ENCODE peak calls at places on chromosome 7, in six cellular contexts. J is NCI-H460, N is putamen, C is GM13976, B is endothelial cell, H is NCI-H446. Y is an unnamed sample.

GRCh38 chr7:4132221-4132620 is 549.9 kb upstream of the FOXK1 start:
- DNase-seq in J (no peak), N (no peak), C (no peak), H (no peak), B (no peak), Y (no peak)

GRCh38 chr7:155860840-155861479 is 48.7 kb upstream of the SHH start:
- DNase-seq in N (no peak), J (no peak), B (no peak), H (no peak), C (no peak), Y (no peak)

GRCh38 chr7:130189281-130189782 is 15.9 kb downstream of the TMEM209 start:
- DNase-seq in C (no peak), H (no peak), B (no peak), N (no peak), J (peak), Y (no peak)

GRCh38 chr7:154953006-154953684 is 49.8 kb downstream of the PAXIP1 start:
- DNase-seq in C (peak), J (peak), H (no peak), B (peak), N (no peak), Y (peak)

GRCh38 chr7:28490831-28491230 is 78.5 kb downstream of the CREB5 start:
- DNase-seq in J (no peak), H (no peak), C (no peak), B (no peak), N (no peak), Y (no peak)

GRCh38 chr7:3234051-3234450 is 67.0 kb upstream of the SDK1 start:
- DNase-seq in C (no peak), J (no peak), B (no peak), N (no peak), H (no peak), Y (no peak)

GRCh38 chr7:30932562-30932961 is 20.9 kb downstream of the AQP1 start:
- DNase-seq in J (no peak), B (no peak), H (no peak), C (peak), N (no peak), Y (peak)

GRCh38 chr7:55481126-55481525 is 91.2 kb downstream of the VOPP1 start:
- DNase-seq in B (no peak), C (no peak), N (no peak), H (no peak), J (no peak), Y (peak)

GRCh38 chr7:100943693-100944092 is 5.6 kb upstream of the MUC3A start:
- DNase-seq in H (no peak), B (no peak), C (no peak), J (no peak), N (no peak), Y (no peak)

GRCh38 chr7:78153285-78153684 is 354.7 kb downstream of the PHTF2 start:
- DNase-seq in H (peak), C (no peak), B (no peak), N (no peak), J (no peak), Y (no peak)

GRCh38 chr7:91137969-91138368 is 126.3 kb upstream of the FZD1 start:
- DNase-seq in H (no peak), C (no peak), J (no peak), B (no peak), N (no peak), Y (no peak)

GRCh38 chr7:27143950-27144798 is 693 bp upstream of the HOXA5 start:
- DNase-seq in N (no peak), J (no peak), C (peak), B (no peak), H (no peak), Y (no peak)

GRCh38 chr7:2853147-2853546 is 9.0 kb upstream of the GNA12 start:
- DNase-seq in C (no peak), N (no peak), J (no peak), H (no peak), B (no peak), Y (no peak)

GRCh38 chr7:139619367-139619657 is 95.8 kb downstream of the CLEC2L start:
- DNase-seq in C (no peak), N (no peak), H (no peak), J (no peak), B (no peak), Y (no peak)

GRCh38 chr7:50121269-50121668 is 28.2 kb upstream of the ZPBP start:
- DNase-seq in H (no peak), C (no peak), B (no peak), J (no peak), N (no peak), Y (no peak)

GRCh38 chr7:140904081-140904480 is 20.6 kb downstream of the BRAF start:
- DNase-seq in C (no peak), J (no peak), B (no peak), N (no peak), H (no peak), Y (no peak)

GRCh38 chr7:59986-60675 is 132.2 kb upstream of the FAM20C start:
- DNase-seq in J (no peak), C (no peak), N (no peak), B (no peak), H (no peak), Y (no peak)

GRCh38 chr7:118003438-118003837 is 130.2 kb upstream of the CTTNBP2 start:
- DNase-seq in H (no peak), J (no peak), C (no peak), B (no peak), N (no peak), Y (no peak)

GRCh38 chr7:30700941-30701340 is 18.7 kb upstream of the CRHR2 start:
- DNase-seq in C (no peak), N (no peak), B (no peak), J (no peak), H (no peak), Y (no peak)

GRCh38 chr7:138460176-138460648 is at the start of gene TRIM24:
- DNase-seq in N (no peak), J (no peak), C (no peak), H (no peak), B (no peak), Y (peak)

GRCh38 chr7:157905740-157906461 is 569.1 kb downstream of the DNAJB6 start:
- DNase-seq in H (no peak), N (no peak), C (no peak), J (no peak), B (no peak), Y (no peak)

GRCh38 chr7:147611402-147611801 is 979.2 kb upstream of the C7orf33 start:
- DNase-seq in H (no peak), B (no peak), N (no peak), C (no peak), J (no peak), Y (no peak)

GRCh38 chr7:17038783-17039170 is 157.0 kb upstream of the AGR3 start:
- DNase-seq in J (no peak), C (no peak), B (no peak), H (no peak), N (no peak), Y (no peak)

GRCh38 chr7:84105582-84105981 is 89.0 kb downstream of the SEMA3A start:
- DNase-seq in H (no peak), J (no peak), N (no peak), C (no peak), B (no peak), Y (no peak)

GRCh38 chr7:115297651-115298050 is 375.8 kb downstream of the MDFIC start:
- DNase-seq in C (no peak), H (peak), N (no peak), B (no peak), J (peak), Y (peak)